ENCODE peak calls at places on chromosomes 16 and 17, in nine cellular contexts. One of them, this sample, is unnamed.

GRCh38 chr17:36972186-36972686 is 23.5 kb downstream of the AATF start:
- DNase-seq in RWPE1: no peak
- DNase-seq in AG09309: no peak
- DNase-seq in activated CD4-positive, alpha-beta T cell treated with anti-CD3 and anti-CD28 coated beads, Interleukin-2, amount 50 U/mL, for 4 hours: no peak
- DNase-seq in cardiac fibroblast: no peak
- DNase-seq in foreskin fibroblast: no peak
- DNase-seq in MV-4-11: no peak
- DNase-seq in fibroblast of pulmonary artery: no peak
- DNase-seq in NCI-H526: no peak
- DNase-seq in this sample: no peak

GRCh38 chr17:7484964-7485377 is 805 bp downstream of the POLR2A start:
- DNase-seq in foreskin fibroblast: no peak
- DNase-seq in AG09309: no peak
- DNase-seq in fibroblast of pulmonary artery: no peak
- DNase-seq in RWPE1: no peak
- DNase-seq in cardiac fibroblast: no peak
- DNase-seq in NCI-H526: no peak
- DNase-seq in MV-4-11: no peak
- DNase-seq in activated CD4-positive, alpha-beta T cell treated with anti-CD3 and anti-CD28 coated beads, Interleukin-2, amount 50 U/mL, for 4 hours: no peak
- DNase-seq in this sample: no peak

GRCh38 chr16:67447508-67448076 is 16.7 kb downstream of the HSD11B2 start:
- DNase-seq in MV-4-11: peak; percentile 80
- DNase-seq in cardiac fibroblast: peak; percentile 33
- DNase-seq in activated CD4-positive, alpha-beta T cell treated with anti-CD3 and anti-CD28 coated beads, Interleukin-2, amount 50 U/mL, for 4 hours: peak; percentile 51
- DNase-seq in fibroblast of pulmonary artery: peak; percentile 75
- DNase-seq in foreskin fibroblast: no peak
- DNase-seq in RWPE1: peak; percentile 32
- DNase-seq in NCI-H526: no peak
- DNase-seq in AG09309: no peak
- DNase-seq in this sample: peak; percentile 21

GRCh38 chr17:69402052-69402451 is 12.4 kb upstream of the MAP2K6 start:
- DNase-seq in AG09309: no peak
- DNase-seq in MV-4-11: no peak
- DNase-seq in NCI-H526: no peak
- DNase-seq in fibroblast of pulmonary artery: no peak
- DNase-seq in RWPE1: no peak
- DNase-seq in foreskin fibroblast: no peak
- DNase-seq in activated CD4-positive, alpha-beta T cell treated with anti-CD3 and anti-CD28 coated beads, Interleukin-2, amount 50 U/mL, for 4 hours: no peak
- DNase-seq in cardiac fibroblast: no peak
- DNase-seq in this sample: no peak

GRCh38 chr17:43456661-43457361 is 27.0 kb upstream of the DHX8 start:
- DNase-seq in cardiac fibroblast: peak; percentile 12
- DNase-seq in activated CD4-positive, alpha-beta T cell treated with anti-CD3 and anti-CD28 coated beads, Interleukin-2, amount 50 U/mL, for 4 hours: no peak
- DNase-seq in MV-4-11: peak; percentile 96
- DNase-seq in AG09309: no peak
- DNase-seq in foreskin fibroblast: peak; percentile 86
- DNase-seq in NCI-H526: no peak
- DNase-seq in RWPE1: peak; percentile 13
- DNase-seq in fibroblast of pulmonary artery: no peak
- DNase-seq in this sample: no peak

GRCh38 chr17:13485327-13485726 is 116.4 kb downstream of the HS3ST3A1 start:
- DNase-seq in NCI-H526: no peak
- DNase-seq in AG09309: no peak
- DNase-seq in foreskin fibroblast: no peak
- DNase-seq in activated CD4-positive, alpha-beta T cell treated with anti-CD3 and anti-CD28 coated beads, Interleukin-2, amount 50 U/mL, for 4 hours: no peak
- DNase-seq in MV-4-11: peak; percentile 73
- DNase-seq in RWPE1: no peak
- DNase-seq in fibroblast of pulmonary artery: no peak
- DNase-seq in cardiac fibroblast: no peak
- DNase-seq in this sample: no peak

GRCh38 chr17:33562792-33563191 is 269.7 kb upstream of the ASIC2 start:
- DNase-seq in MV-4-11: peak; percentile 3
- DNase-seq in RWPE1: no peak
- DNase-seq in foreskin fibroblast: no peak
- DNase-seq in NCI-H526: no peak
- DNase-seq in AG09309: no peak
- DNase-seq in cardiac fibroblast: no peak
- DNase-seq in activated CD4-positive, alpha-beta T cell treated with anti-CD3 and anti-CD28 coated beads, Interleukin-2, amount 50 U/mL, for 4 hours: no peak
- DNase-seq in fibroblast of pulmonary artery: peak; percentile 11
- DNase-seq in this sample: no peak

GRCh38 chr17:40419559-40420331 is 2.0 kb upstream of the TOP2A start:
- DNase-seq in RWPE1: no peak
- DNase-seq in cardiac fibroblast: no peak
- DNase-seq in fibroblast of pulmonary artery: no peak
- DNase-seq in AG09309: no peak
- DNase-seq in MV-4-11: peak; percentile 72
- DNase-seq in activated CD4-positive, alpha-beta T cell treated with anti-CD3 and anti-CD28 coated beads, Interleukin-2, amount 50 U/mL, for 4 hours: no peak
- DNase-seq in foreskin fibroblast: no peak
- DNase-seq in NCI-H526: no peak
- DNase-seq in this sample: no peak

GRCh38 chr17:57773557-57773956 is 28.5 kb upstream of the CCDC182 start:
- DNase-seq in fibroblast of pulmonary artery: no peak
- DNase-seq in RWPE1: no peak
- DNase-seq in foreskin fibroblast: no peak
- DNase-seq in MV-4-11: peak; percentile 41
- DNase-seq in cardiac fibroblast: no peak
- DNase-seq in AG09309: no peak
- DNase-seq in NCI-H526: no peak
- DNase-seq in activated CD4-positive, alpha-beta T cell treated with anti-CD3 and anti-CD28 coated beads, Interleukin-2, amount 50 U/mL, for 4 hours: no peak
- DNase-seq in this sample: no peak

GRCh38 chr16:1346422-1347285 is 5.0 kb downstream of the TSR3 start:
- DNase-seq in fibroblast of pulmonary artery: no peak
- DNase-seq in cardiac fibroblast: peak; percentile 16
- DNase-seq in RWPE1: no peak
- DNase-seq in foreskin fibroblast: no peak
- DNase-seq in NCI-H526: no peak
- DNase-seq in AG09309: no peak
- DNase-seq in activated CD4-positive, alpha-beta T cell treated with anti-CD3 and anti-CD28 coated beads, Interleukin-2, amount 50 U/mL, for 4 hours: no peak
- DNase-seq in MV-4-11: no peak
- DNase-seq in this sample: no peak

GRCh38 chr17:83186226-83186625 is 106.8 kb downstream of the METRNL start:
- DNase-seq in cardiac fibroblast: no peak
- DNase-seq in activated CD4-positive, alpha-beta T cell treated with anti-CD3 and anti-CD28 coated beads, Interleukin-2, amount 50 U/mL, for 4 hours: no peak
- DNase-seq in fibroblast of pulmonary artery: no peak
- DNase-seq in foreskin fibroblast: no peak
- DNase-seq in MV-4-11: no peak
- DNase-seq in NCI-H526: no peak
- DNase-seq in RWPE1: no peak
- DNase-seq in AG09309: no peak
- DNase-seq in this sample: no peak

GRCh38 chr17:64504769-64505319 is 1.2 kb downstream of the DDX5 start:
- DNase-seq in activated CD4-positive, alpha-beta T cell treated with anti-CD3 and anti-CD28 coated beads, Interleukin-2, amount 50 U/mL, for 4 hours: no peak
- DNase-seq in AG09309: peak; percentile 39
- DNase-seq in fibroblast of pulmonary artery: peak; percentile 76
- DNase-seq in cardiac fibroblast: peak; percentile 53
- DNase-seq in RWPE1: no peak
- DNase-seq in MV-4-11: no peak
- DNase-seq in foreskin fibroblast: no peak
- DNase-seq in NCI-H526: no peak
- DNase-seq in this sample: no peak

GRCh38 chr17:41230094-41230493 is 2.2 kb upstream of the KRTAP9-3 start:
- DNase-seq in RWPE1: no peak
- DNase-seq in MV-4-11: no peak
- DNase-seq in foreskin fibroblast: no peak
- DNase-seq in fibroblast of pulmonary artery: no peak
- DNase-seq in activated CD4-positive, alpha-beta T cell treated with anti-CD3 and anti-CD28 coated beads, Interleukin-2, amount 50 U/mL, for 4 hours: no peak
- DNase-seq in AG09309: no peak
- DNase-seq in NCI-H526: no peak
- DNase-seq in cardiac fibroblast: no peak
- DNase-seq in this sample: no peak

GRCh38 chr16:20303012-20303411 is 24.3 kb downstream of the GP2 start:
- DNase-seq in cardiac fibroblast: no peak
- DNase-seq in activated CD4-positive, alpha-beta T cell treated with anti-CD3 and anti-CD28 coated beads, Interleukin-2, amount 50 U/mL, for 4 hours: no peak
- DNase-seq in fibroblast of pulmonary artery: no peak
- DNase-seq in NCI-H526: no peak
- DNase-seq in MV-4-11: no peak
- DNase-seq in RWPE1: no peak
- DNase-seq in foreskin fibroblast: no peak
- DNase-seq in AG09309: no peak
- DNase-seq in this sample: no peak

GRCh38 chr17:58304735-58305486 is 23.7 kb downstream of the TSPOAP1 start:
- DNase-seq in activated CD4-positive, alpha-beta T cell treated with anti-CD3 and anti-CD28 coated beads, Interleukin-2, amount 50 U/mL, for 4 hours: no peak
- DNase-seq in AG09309: no peak
- DNase-seq in RWPE1: no peak
- DNase-seq in fibroblast of pulmonary artery: no peak
- DNase-seq in cardiac fibroblast: no peak
- DNase-seq in foreskin fibroblast: no peak
- DNase-seq in MV-4-11: no peak
- DNase-seq in NCI-H526: no peak
- DNase-seq in this sample: no peak